ENCODE peak calls at places on chromosomes 13 and 19, in nine cellular contexts. B is fibroblast of mammary gland, Z is dorsolateral prefrontal cortex, H is thyroid gland, C is fibroblast of lung, F is AG09309, G is GM23248, U is left lung, J is lower leg skin. E is an unnamed sample.

GRCh38 chr13:95535243-95535642 is 17.3 kb upstream of the CLDN10 start:
- DNase-seq in B (peak), Z (no peak), H (no peak), C (peak), F (peak), G (peak), U (no peak), J (no peak), E (peak)

GRCh38 chr13:23578411-23579071 is 8.3 kb downstream of the TNFRSF19 start:
- DNase-seq in B (peak), Z (peak), H (peak), C (peak), F (no peak), G (peak), U (peak), J (peak), E (no peak)

GRCh38 chr19:39401549-39402416 is 4.9 kb upstream of the ZFP36 start:
- DNase-seq in B (peak), Z (peak), H (peak), C (peak), F (no peak), G (peak), U (no peak), J (peak), E (peak)

GRCh38 chr13:94352057-94352456 is 127.4 kb downstream of the DCT start:
- DNase-seq in B (peak), Z (no peak), H (no peak), C (peak), F (no peak), G (peak), U (no peak), J (no peak), E (no peak)

GRCh38 chr13:111913790-111914189 is 153.2 kb upstream of the SOX1 start:
- DNase-seq in B (no peak), Z (peak), H (no peak), C (no peak), F (no peak), G (no peak), U (no peak), J (peak), E (no peak)

GRCh38 chr19:855566-856120 is 3.5 kb downstream of the ELANE start:
- DNase-seq in B (no peak), Z (no peak), H (no peak), C (no peak), F (no peak), G (no peak), U (no peak), J (no peak), E (no peak)

GRCh38 chr13:25118371-25118770 is 22.4 kb downstream of the PABPC3 start:
- DNase-seq in B (no peak), Z (no peak), H (no peak), C (no peak), F (no peak), G (no peak), U (no peak), J (no peak), E (no peak)

GRCh38 chr19:31518626-31519025 is 169.4 kb upstream of the TSHZ3 start:
- DNase-seq in B (no peak), Z (no peak), H (no peak), C (no peak), F (no peak), G (no peak), U (no peak), J (peak), E (no peak)

GRCh38 chr13:109297628-109298027 is 488.8 kb downstream of the IRS2 start:
- DNase-seq in B (peak), Z (no peak), H (no peak), C (peak), F (peak), G (peak), U (no peak), J (no peak), E (no peak)

GRCh38 chr13:94261163-94261562 is 218.3 kb downstream of the DCT start:
- DNase-seq in B (no peak), Z (no peak), H (no peak), C (no peak), F (no peak), G (no peak), U (no peak), J (no peak), E (no peak)

GRCh38 chr19:38389101-38389925 is 816 bp downstream of the SPRED3 start:
- DNase-seq in B (peak), Z (peak), H (no peak), C (peak), F (no peak), G (peak), U (no peak), J (no peak), E (peak)

GRCh38 chr13:34638897-34639296 is 303.2 kb upstream of the NBEA start:
- DNase-seq in B (no peak), Z (no peak), H (no peak), C (no peak), F (no peak), G (no peak), U (no peak), J (no peak), E (no peak)

GRCh38 chr13:29204651-29205050 is 384.5 kb downstream of the MTUS2 start:
- DNase-seq in B (no peak), Z (no peak), H (no peak), C (no peak), F (no peak), G (no peak), U (peak), J (peak), E (no peak)

GRCh38 chr13:44576396-44577235 is 486 bp upstream of the TSC22D1 start:
- DNase-seq in B (no peak), Z (no peak), H (no peak), C (no peak), F (no peak), G (peak), U (peak), J (peak), E (no peak)

GRCh38 chr13:78562237-78562889 is 41.0 kb downstream of the POU4F1 start:
- DNase-seq in B (no peak), Z (no peak), H (no peak), C (no peak), F (no peak), G (no peak), U (no peak), J (no peak), E (no peak)

GRCh38 chr19:10088949-10089554 is 2.9 kb downstream of the SHFL start:
- DNase-seq in B (no peak), Z (no peak), H (no peak), C (no peak), F (no peak), G (no peak), U (no peak), J (no peak), E (no peak)

GRCh38 chr19:54418030-54418929 is 3.0 kb downstream of the TTYH1 start:
- DNase-seq in B (no peak), Z (peak), H (no peak), C (peak), F (no peak), G (peak), U (no peak), J (no peak), E (no peak)

GRCh38 chr19:1441677-1442438 is 3.7 kb downstream of the RPS15 start:
- DNase-seq in B (no peak), Z (no peak), H (no peak), C (no peak), F (no peak), G (no peak), U (peak), J (no peak), E (no peak)

GRCh38 chr19:6232567-6232966 is 47.2 kb downstream of the MLLT1 start:
- DNase-seq in B (peak), Z (no peak), H (no peak), C (peak), F (peak), G (peak), U (no peak), J (no peak), E (peak)

GRCh38 chr13:78183737-78184136 is 265.1 kb upstream of the EDNRB start:
- DNase-seq in B (peak), Z (no peak), H (no peak), C (no peak), F (no peak), G (peak), U (no peak), J (no peak), E (no peak)

GRCh38 chr13:43303040-43303729 is 279.8 kb downstream of the DNAJC15 start:
- DNase-seq in B (peak), Z (peak), H (peak), C (peak), F (no peak), G (peak), U (no peak), J (no peak), E (no peak)

GRCh38 chr19:10346509-10346908 is 7.1 kb upstream of the ICAM3 start:
- DNase-seq in B (peak), Z (peak), H (no peak), C (no peak), F (no peak), G (peak), U (no peak), J (no peak), E (no peak)

DNA sequence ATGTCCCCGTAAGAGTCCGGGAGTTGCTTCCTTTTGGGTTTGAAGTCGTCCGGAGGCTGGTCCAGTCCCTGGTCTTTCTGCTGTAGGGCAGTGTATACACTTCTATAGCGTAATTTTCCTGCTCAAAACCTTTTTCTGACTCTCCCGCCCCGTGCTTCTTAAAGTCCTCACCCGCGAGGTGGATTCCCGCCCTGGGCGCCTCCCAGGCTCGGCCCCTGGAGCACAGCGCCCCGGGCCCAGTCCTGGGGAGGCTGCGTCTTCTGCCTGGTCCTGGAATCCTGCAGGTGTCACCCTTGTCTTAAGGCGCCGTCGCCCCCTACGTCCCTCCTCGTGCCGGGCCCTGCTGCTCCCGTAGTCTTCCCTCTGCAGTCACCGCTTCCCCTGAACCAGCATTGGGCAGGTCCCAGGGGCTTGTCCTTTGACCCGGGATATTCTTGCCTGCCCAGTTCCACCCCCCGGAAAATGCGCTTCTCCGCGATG is 34.4 kb upstream of the ZNF808 start:
- DNase-seq in B (no peak), Z (no peak), H (peak), C (no peak), F (no peak), G (no peak), U (no peak), J (peak), E (no peak)
- H3K4me3 ChIP-seq in B (no peak), Z (no peak), H (peak), C (no peak), F (no peak), G (no peak), U (no peak), J (no peak), E (no peak)

DNA sequence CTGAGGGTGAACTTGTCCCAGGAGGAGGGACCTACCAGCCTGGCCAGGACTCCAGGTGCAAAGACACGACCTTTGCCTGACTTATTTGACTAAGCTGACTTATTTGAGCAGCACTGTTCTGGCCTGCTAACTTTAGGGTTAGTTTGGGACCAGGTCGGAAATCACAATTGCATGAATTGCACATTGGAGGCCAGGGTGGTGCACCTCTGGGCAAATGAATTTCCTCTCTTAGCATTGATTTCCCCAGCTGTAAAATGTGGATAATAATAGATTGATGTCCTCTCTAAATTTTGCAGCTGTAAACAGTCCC is 1.4 kb upstream of the BST2 start:
- DNase-seq in B (no peak), Z (no peak), H (no peak), C (no peak), F (no peak), G (no peak), U (no peak), J (no peak), E (no peak)
- H3K4me3 ChIP-seq in B (no peak), Z (no peak), H (peak), C (no peak), F (no peak), G (no peak), U (no peak), J (no peak), E (no peak)

GRCh38 chr19:55606817-55607216 is 1.4 kb downstream of the ZNF865 start:
- DNase-seq in B (no peak), Z (no peak), H (no peak), C (no peak), F (no peak), G (no peak), U (no peak), J (no peak), E (no peak)
- H3K4me3 ChIP-seq in B (peak), Z (peak), H (peak), C (peak), F (peak), G (peak), U (peak), J (no peak), E (peak)

DNA sequence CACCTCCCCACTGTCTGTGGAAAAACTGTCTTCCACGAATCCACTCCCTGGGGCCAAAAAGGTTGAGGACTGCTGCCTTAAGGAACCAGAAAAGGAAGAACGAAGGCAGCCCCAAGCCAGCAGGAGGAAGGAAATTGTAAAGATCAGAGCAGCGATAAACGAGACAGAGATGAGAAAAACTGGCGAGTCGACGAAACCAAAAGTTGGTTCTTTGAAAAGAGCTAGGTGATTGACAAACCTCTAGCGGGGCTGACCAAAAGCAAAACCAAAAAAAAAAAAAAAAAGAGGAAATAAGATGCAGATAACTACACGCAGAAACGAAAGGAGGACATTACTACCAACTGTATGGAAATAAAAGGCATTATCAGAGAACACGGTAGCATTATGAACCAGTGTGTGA is 76.9 kb downstream of the GADD45B start:
- DNase-seq in B (no peak), Z (no peak), H (no peak), C (no peak), F (no peak), G (peak), U (no peak), J (no peak), E (no peak)
- H3K4me3 ChIP-seq in B (no peak), Z (no peak), H (no peak), C (no peak), F (no peak), G (peak), U (no peak), J (no peak), E (no peak)

GRCh38 chr19:4413588-4413987 is 11.1 kb downstream of the CHAF1A start:
- DNase-seq in B (no peak), Z (no peak), H (no peak), C (no peak), F (no peak), G (no peak), U (no peak), J (no peak), E (no peak)

GRCh38 chr19:4415352-4415751 is 12.9 kb downstream of the CHAF1A start:
- DNase-seq in B (no peak), Z (peak), H (no peak), C (peak), F (no peak), G (peak), U (peak), J (no peak), E (no peak)

GRCh38 chr19:4414800-4415251 is 12.4 kb downstream of the CHAF1A start:
- DNase-seq in B (peak), Z (no peak), H (no peak), C (peak), F (no peak), G (peak), U (no peak), J (no peak), E (no peak)

GRCh38 chr19:4416268-4416667 is 13.8 kb downstream of the CHAF1A start:
- DNase-seq in B (no peak), Z (no peak), H (no peak), C (no peak), F (no peak), G (no peak), U (no peak), J (no peak), E (no peak)

DNA sequence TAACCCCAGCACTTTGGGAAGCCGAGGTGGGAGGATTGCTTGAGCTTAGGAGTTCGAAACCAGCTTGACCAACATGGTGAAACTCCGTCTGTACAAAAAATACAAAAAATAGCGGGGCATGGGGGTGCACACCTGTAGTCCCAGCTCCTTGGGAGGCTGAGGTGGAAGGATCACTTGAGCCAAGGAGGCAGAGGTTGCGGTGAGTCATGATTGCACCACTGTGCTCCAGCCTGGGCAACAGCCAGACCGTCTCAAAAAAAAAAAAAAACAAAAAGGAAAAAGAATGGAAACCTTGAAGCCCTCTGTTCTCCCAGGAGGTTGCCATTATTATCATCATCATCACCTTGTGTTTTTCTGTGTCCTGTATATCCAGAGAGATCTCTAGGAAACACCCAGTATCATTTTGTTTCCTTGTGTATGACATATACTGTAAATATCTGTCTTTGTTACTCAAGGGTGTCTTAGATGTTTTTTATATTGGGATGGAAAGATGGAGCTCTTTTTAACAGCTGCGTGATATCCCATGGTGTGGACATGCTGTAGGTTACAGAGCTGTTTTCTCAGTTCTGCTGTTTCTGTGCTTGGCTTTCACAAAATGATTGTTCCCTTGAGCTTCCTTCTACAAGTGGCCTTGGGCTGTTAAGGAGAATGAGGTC is 11.8 kb downstream of the CHAF1A start:
- DNase-seq in B (peak), Z (no peak), H (no peak), C (peak), F (no peak), G (peak), U (no peak), J (no peak), E (no peak)
- H3K4me3 ChIP-seq in B (no peak), Z (no peak), H (no peak), C (no peak), F (no peak), G (no peak), U (no peak), J (no peak), E (no peak)

GRCh38 chr13:51916962-51917361 is 55.2 kb downstream of the CCDC70 start:
- DNase-seq in B (no peak), Z (no peak), H (no peak), C (no peak), F (no peak), G (no peak), U (no peak), J (peak), E (no peak)
- H3K4me3 ChIP-seq in B (no peak), Z (no peak), H (no peak), C (no peak), F (no peak), G (no peak), U (no peak), J (no peak), E (no peak)

DNA sequence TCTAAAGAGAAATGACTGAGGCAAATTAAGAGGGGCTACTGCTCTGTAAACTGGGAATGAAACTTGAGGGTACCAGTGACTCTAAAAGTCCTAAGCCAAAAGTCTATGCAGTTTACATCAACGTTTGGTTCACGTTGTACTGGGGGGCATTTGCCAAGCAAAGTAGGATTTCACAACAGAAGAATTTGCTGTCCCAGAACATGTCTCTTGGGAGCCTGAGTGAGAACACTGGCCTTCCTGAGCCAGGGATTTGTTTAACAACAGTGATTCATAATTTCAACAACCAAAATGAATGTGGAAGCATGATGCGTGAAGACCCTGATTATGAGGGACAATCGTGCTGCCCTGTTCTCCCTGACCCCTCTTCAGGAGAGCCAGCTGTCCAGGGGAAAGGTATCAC is 178.0 kb downstream of the OXGR1 start:
- DNase-seq in B (peak), Z (no peak), H (no peak), C (no peak), F (no peak), G (peak), U (no peak), J (peak), E (no peak)
- H3K4me3 ChIP-seq in B (no peak), Z (no peak), H (no peak), C (no peak), F (no peak), G (no peak), U (no peak), J (no peak), E (no peak)